ENCODE peak calls at places on chromosomes 1 and 21, in four cellular contexts. F, Y, S and X are unnamed samples.

GRCh38 chr1:94884101-94884875 is 42.6 kb downstream of the CNN3 start:
- DNase-seq in S (peak), F (no peak), Y (peak), X (peak)

GRCh38 chr21:41970099-41970391 is 16.2 kb upstream of the C2CD2 start:
- DNase-seq in Y (no peak), S (no peak), F (no peak), X (no peak)

GRCh38 chr1:15325375-15326085 is 78.5 kb downstream of the FHAD1 start:
- DNase-seq in Y (no peak), S (no peak), F (no peak), X (no peak)

GRCh38 chr1:181482001-181482430 is 1.3 kb upstream of the CACNA1E start:
- DNase-seq in S (no peak), F (no peak), Y (no peak), X (no peak)

GRCh38 chr1:178093150-178093957 is 550 bp upstream of the RASAL2 start:
- DNase-seq in F (peak), S (peak), Y (peak), X (peak)

GRCh38 chr1:182080955-182081582 is 19.6 kb upstream of the ZNF648 start:
- DNase-seq in F (no peak), S (peak), Y (peak), X (peak)

GRCh38 chr1:108049083-108049819 is 84.3 kb upstream of the VAV3 start:
- DNase-seq in F (peak), S (peak), Y (peak), X (peak)

GRCh38 chr1:203627819-203628184 is 1.2 kb downstream of the ATP2B4 start:
- DNase-seq in Y (peak), S (peak), F (no peak), X (peak)

GRCh38 chr21:36297938-36298572 is 21.9 kb upstream of the MORC3 start:
- DNase-seq in Y (no peak), F (no peak), S (peak), X (peak)

GRCh38 chr1:44501022-44501910 is 96.2 kb downstream of the RNF220 start:
- DNase-seq in S (no peak), F (no peak), Y (peak), X (no peak)

GRCh38 chr21:34933609-34934345 is 115.3 kb downstream of the RUNX1 start:
- DNase-seq in S (no peak), Y (no peak), F (no peak), X (no peak)